ENCODE peak calls at places on chromosomes 16 and 17, in six cellular contexts. A, U, C, X, Q and F are unnamed samples.

GRCh38 chr16:57503366-57503765 is 17.1 kb upstream of the DOK4 start:
- DNase-seq in Q (no peak), U (no peak), X (no peak), C (no peak), A (no peak), F (no peak)

GRCh38 chr16:87832137-87832527 is 37.2 kb downstream of the SLC7A5 start:
- DNase-seq in A (no peak), X (no peak), C (no peak), U (no peak), Q (no peak), F (no peak)

GRCh38 chr16:21952040-21952792 is 945 bp upstream of the UQCRC2 start:
- DNase-seq in X (peak; percentile 71), C (peak; percentile 73), A (peak; percentile 71), U (peak; percentile 73), Q (peak; percentile 72), F (peak; percentile 92)

GRCh38 chr17:83101805-83102480 is 22.5 kb downstream of the METRNL start:
- DNase-seq in C (no peak), U (no peak), X (no peak), Q (peak; percentile 46), A (no peak), F (no peak)

GRCh38 chr17:27533874-27534815 is 77.9 kb downstream of the KSR1 start:
- DNase-seq in X (no peak), U (no peak), Q (no peak), C (peak; percentile 97), A (no peak), F (no peak)

GRCh38 chr16:65176603-65177002 is 54.7 kb upstream of the CDH11 start:
- DNase-seq in X (no peak), A (no peak), Q (no peak), C (peak; percentile 71), U (no peak), F (no peak)

GRCh38 chr17:78019976-78020716 is 61.6 kb downstream of the TNRC6C start:
- DNase-seq in Q (no peak), C (no peak), X (no peak), U (no peak), A (no peak), F (no peak)

GRCh38 chr17:9116861-9117568 is 95.7 kb downstream of the NTN1 start:
- DNase-seq in X (no peak), A (no peak), U (no peak), Q (no peak), C (no peak), F (no peak)

GRCh38 chr16:8623634-8624033 is 2.1 kb downstream of the METTL22 start:
- DNase-seq in X (no peak), C (peak; percentile 56), Q (no peak), A (no peak), U (no peak), F (no peak)